ENCODE peak calls at places on chromosomes 1 and 21, in six cellular contexts. One of them, this sample, is unnamed.

GRCh38 chr1:45023663-45024062 is 11.6 kb downstream of the UROD start:
- DNase-seq in CD4-positive, alpha-beta T cell: no peak
- DNase-seq in endothelial cell: no peak
- DNase-seq in GM20000: no peak
- DNase-seq in mesothelial cell of epicardium: no peak
- DNase-seq in nephron progenitor cell: no peak
- DNase-seq in this sample: no peak

GRCh38 chr1:26171084-26172072 is at the start of gene ZNF593OS:
- DNase-seq in mesothelial cell of epicardium: no peak
- DNase-seq in GM20000: no peak
- DNase-seq in CD4-positive, alpha-beta T cell: no peak
- DNase-seq in nephron progenitor cell: no peak
- DNase-seq in endothelial cell: no peak
- DNase-seq in this sample: no peak

GRCh38 chr1:905811-906531 is 17.8 kb upstream of the SAMD11 start:
- DNase-seq in mesothelial cell of epicardium: peak
- DNase-seq in endothelial cell: no peak
- DNase-seq in nephron progenitor cell: no peak
- DNase-seq in GM20000: peak
- DNase-seq in CD4-positive, alpha-beta T cell: no peak
- DNase-seq in this sample: no peak

GRCh38 chr1:53754484-53755312 is 15.7 kb upstream of the GLIS1 start:
- DNase-seq in GM20000: peak
- DNase-seq in mesothelial cell of epicardium: no peak
- DNase-seq in CD4-positive, alpha-beta T cell: no peak
- DNase-seq in endothelial cell: peak
- DNase-seq in nephron progenitor cell: peak
- DNase-seq in this sample: peak

GRCh38 chr1:220093361-220094015 is 444 bp upstream of the IARS2 start:
- DNase-seq in GM20000: peak
- DNase-seq in nephron progenitor cell: no peak
- DNase-seq in mesothelial cell of epicardium: no peak
- DNase-seq in endothelial cell: no peak
- DNase-seq in CD4-positive, alpha-beta T cell: no peak
- DNase-seq in this sample: no peak

GRCh38 chr21:45374826-45375455 is 30.0 kb upstream of the COL18A1 start:
- DNase-seq in mesothelial cell of epicardium: no peak
- DNase-seq in endothelial cell: no peak
- DNase-seq in nephron progenitor cell: no peak
- DNase-seq in GM20000: no peak
- DNase-seq in CD4-positive, alpha-beta T cell: no peak
- DNase-seq in this sample: no peak

GRCh38 chr1:27542463-27543273 is 52.7 kb upstream of the WASF2 start:
- DNase-seq in mesothelial cell of epicardium: no peak
- DNase-seq in GM20000: no peak
- DNase-seq in CD4-positive, alpha-beta T cell: no peak
- DNase-seq in endothelial cell: no peak
- DNase-seq in nephron progenitor cell: no peak
- DNase-seq in this sample: no peak

GRCh38 chr1:6614953-6615785 is 1.6 kb downstream of the PHF13 start:
- DNase-seq in nephron progenitor cell: peak
- DNase-seq in GM20000: no peak
- DNase-seq in CD4-positive, alpha-beta T cell: no peak
- DNase-seq in mesothelial cell of epicardium: no peak
- DNase-seq in endothelial cell: peak
- DNase-seq in this sample: no peak

GRCh38 chr1:192903142-192903541 is 94.3 kb downstream of the RGS2 start:
- DNase-seq in nephron progenitor cell: no peak
- DNase-seq in mesothelial cell of epicardium: no peak
- DNase-seq in GM20000: no peak
- DNase-seq in CD4-positive, alpha-beta T cell: no peak
- DNase-seq in endothelial cell: no peak
- DNase-seq in this sample: no peak

GRCh38 chr1:43706598-43707190 is 642 bp upstream of the ST3GAL3 start:
- DNase-seq in endothelial cell: peak
- DNase-seq in mesothelial cell of epicardium: no peak
- DNase-seq in GM20000: no peak
- DNase-seq in nephron progenitor cell: peak
- DNase-seq in CD4-positive, alpha-beta T cell: no peak
- DNase-seq in this sample: no peak

GRCh38 chr1:23838401-23838866 is 13.2 kb upstream of the HMGCL start:
- DNase-seq in nephron progenitor cell: peak
- DNase-seq in GM20000: peak
- DNase-seq in CD4-positive, alpha-beta T cell: peak
- DNase-seq in endothelial cell: peak
- DNase-seq in mesothelial cell of epicardium: peak
- DNase-seq in this sample: peak

GRCh38 chr1:181089777-181090505 is 1.4 kb downstream of the IER5 start:
- DNase-seq in mesothelial cell of epicardium: peak
- DNase-seq in CD4-positive, alpha-beta T cell: peak
- DNase-seq in nephron progenitor cell: peak
- DNase-seq in endothelial cell: peak
- DNase-seq in GM20000: peak
- DNase-seq in this sample: peak

GRCh38 chr1:153658400-153659174 is at the start of gene SNAPIN:
- DNase-seq in nephron progenitor cell: peak
- DNase-seq in mesothelial cell of epicardium: peak
- DNase-seq in endothelial cell: peak
- DNase-seq in CD4-positive, alpha-beta T cell: peak
- DNase-seq in GM20000: peak
- DNase-seq in this sample: peak

GRCh38 chr21:44419679-44420078 is 35.6 kb upstream of the LRRC3 start:
- DNase-seq in endothelial cell: no peak
- DNase-seq in nephron progenitor cell: no peak
- DNase-seq in mesothelial cell of epicardium: no peak
- DNase-seq in CD4-positive, alpha-beta T cell: no peak
- DNase-seq in GM20000: no peak
- DNase-seq in this sample: no peak

GRCh38 chr1:72322910-72323309 is 40.6 kb upstream of the NEGR1 start:
- DNase-seq in GM20000: no peak
- DNase-seq in nephron progenitor cell: no peak
- DNase-seq in mesothelial cell of epicardium: no peak
- DNase-seq in CD4-positive, alpha-beta T cell: no peak
- DNase-seq in endothelial cell: no peak
- DNase-seq in this sample: no peak

GRCh38 chr1:10401281-10401680 is 2.4 kb downstream of the PGD start:
- DNase-seq in endothelial cell: no peak
- DNase-seq in mesothelial cell of epicardium: no peak
- DNase-seq in CD4-positive, alpha-beta T cell: no peak
- DNase-seq in GM20000: no peak
- DNase-seq in nephron progenitor cell: no peak
- DNase-seq in this sample: no peak

GRCh38 chr1:224681816-224682215 is 65.7 kb downstream of the CNIH3 start:
- DNase-seq in GM20000: no peak
- DNase-seq in CD4-positive, alpha-beta T cell: no peak
- DNase-seq in mesothelial cell of epicardium: no peak
- DNase-seq in endothelial cell: no peak
- DNase-seq in nephron progenitor cell: no peak
- DNase-seq in this sample: no peak

GRCh38 chr1:171299342-171299741 is 14.6 kb upstream of the FMO4 start:
- DNase-seq in CD4-positive, alpha-beta T cell: no peak
- DNase-seq in mesothelial cell of epicardium: no peak
- DNase-seq in GM20000: no peak
- DNase-seq in endothelial cell: no peak
- DNase-seq in nephron progenitor cell: no peak
- DNase-seq in this sample: no peak

GRCh38 chr1:40750326-40750975 is 33.1 kb upstream of the KCNQ4 start:
- DNase-seq in GM20000: no peak
- DNase-seq in CD4-positive, alpha-beta T cell: no peak
- DNase-seq in mesothelial cell of epicardium: no peak
- DNase-seq in nephron progenitor cell: no peak
- DNase-seq in endothelial cell: no peak
- DNase-seq in this sample: no peak

GRCh38 chr1:115112496-115113375 is 23.4 kb upstream of the TSPAN2 start:
- DNase-seq in GM20000: peak
- DNase-seq in nephron progenitor cell: peak
- DNase-seq in mesothelial cell of epicardium: peak
- DNase-seq in CD4-positive, alpha-beta T cell: peak
- DNase-seq in endothelial cell: peak
- DNase-seq in this sample: peak

GRCh38 chr1:9238134-9238533 is 3.6 kb downstream of the H6PD start:
- DNase-seq in GM20000: no peak
- DNase-seq in nephron progenitor cell: no peak
- DNase-seq in CD4-positive, alpha-beta T cell: no peak
- DNase-seq in endothelial cell: no peak
- DNase-seq in mesothelial cell of epicardium: no peak
- DNase-seq in this sample: no peak

GRCh38 chr1:61674221-61674620 is 50.7 kb downstream of the TM2D1 start:
- DNase-seq in GM20000: no peak
- DNase-seq in CD4-positive, alpha-beta T cell: no peak
- DNase-seq in mesothelial cell of epicardium: no peak
- DNase-seq in endothelial cell: no peak
- DNase-seq in nephron progenitor cell: no peak
- DNase-seq in this sample: no peak

GRCh38 chr1:94952539-94952938 is 25.6 kb upstream of the CNN3 start:
- DNase-seq in CD4-positive, alpha-beta T cell: no peak
- DNase-seq in mesothelial cell of epicardium: no peak
- DNase-seq in nephron progenitor cell: no peak
- DNase-seq in endothelial cell: no peak
- DNase-seq in GM20000: no peak
- DNase-seq in this sample: no peak

DNA sequence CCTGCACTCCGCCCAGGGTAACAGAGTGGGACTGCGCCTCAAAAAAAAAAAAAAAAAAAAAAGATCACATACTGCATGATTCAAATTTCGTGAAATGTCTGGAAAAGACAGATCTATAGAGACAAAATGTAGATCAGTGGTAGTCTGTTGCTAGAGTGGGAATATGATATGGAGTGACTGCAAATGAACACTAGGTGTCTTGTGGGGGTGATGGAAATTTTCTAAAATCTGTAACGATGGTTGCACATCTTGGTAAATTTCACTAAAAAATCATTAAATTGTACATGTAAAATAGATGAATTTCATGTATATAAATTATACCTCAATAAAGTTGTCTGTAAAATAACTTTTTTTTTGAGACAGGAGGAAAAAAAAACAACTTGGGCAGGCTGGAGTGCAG is 5.5 kb downstream of the AIDA start:
- DNase-seq in mesothelial cell of epicardium: no peak
- DNase-seq in nephron progenitor cell: no peak
- DNase-seq in CD4-positive, alpha-beta T cell: no peak
- DNase-seq in endothelial cell: no peak
- DNase-seq in GM20000: no peak
- DNase-seq in this sample: no peak
- TF ChIP-seq CTCF in mesothelial cell of epicardium: peak
- TF ChIP-seq CTCF in nephron progenitor cell: no peak
- TF ChIP-seq CTCF in CD4-positive, alpha-beta T cell: no peak
- TF ChIP-seq CTCF in endothelial cell: no peak
- TF ChIP-seq CTCF in GM20000: no peak
- TF ChIP-seq CTCF in this sample: no peak

GRCh38 chr1:38651669-38652068 is 207.9 kb downstream of the RRAGC start:
- DNase-seq in CD4-positive, alpha-beta T cell: no peak
- DNase-seq in mesothelial cell of epicardium: no peak
- DNase-seq in nephron progenitor cell: no peak
- DNase-seq in endothelial cell: no peak
- DNase-seq in GM20000: no peak
- DNase-seq in this sample: no peak
- TF ChIP-seq CTCF in CD4-positive, alpha-beta T cell: no peak
- TF ChIP-seq CTCF in mesothelial cell of epicardium: no peak
- TF ChIP-seq CTCF in nephron progenitor cell: no peak
- TF ChIP-seq CTCF in endothelial cell: no peak
- TF ChIP-seq CTCF in GM20000: no peak
- TF ChIP-seq CTCF in this sample: no peak

GRCh38 chr21:37886726-37887309 is 29.4 kb downstream of the KCNJ6 start:
- DNase-seq in mesothelial cell of epicardium: no peak
- DNase-seq in endothelial cell: no peak
- DNase-seq in CD4-positive, alpha-beta T cell: no peak
- DNase-seq in GM20000: no peak
- DNase-seq in nephron progenitor cell: no peak
- DNase-seq in this sample: no peak

GRCh38 chr21:37891953-37892352 is 24.3 kb downstream of the KCNJ6 start:
- DNase-seq in GM20000: no peak
- DNase-seq in endothelial cell: no peak
- DNase-seq in nephron progenitor cell: no peak
- DNase-seq in mesothelial cell of epicardium: no peak
- DNase-seq in CD4-positive, alpha-beta T cell: no peak
- DNase-seq in this sample: no peak

DNA sequence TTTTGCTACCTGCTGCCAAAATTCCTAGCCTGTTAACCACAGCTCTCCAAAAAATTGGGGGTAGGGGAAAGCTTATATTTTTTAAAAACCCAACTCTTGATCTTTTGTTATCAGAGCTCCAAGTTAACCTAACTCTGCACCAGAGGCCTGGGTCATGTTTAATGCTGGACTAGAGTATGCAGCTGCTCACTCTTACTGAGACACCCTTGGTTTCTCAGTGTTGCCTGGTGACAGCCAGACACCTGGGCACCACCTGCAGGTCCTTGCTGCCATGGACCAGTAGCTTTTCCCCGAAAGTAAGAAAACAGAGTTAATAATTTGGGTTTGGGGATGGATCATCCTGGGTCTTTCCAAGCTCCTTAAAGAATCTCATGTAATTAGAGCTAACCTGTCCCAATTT is 30.1 kb downstream of the KCNJ6 start:
- DNase-seq in GM20000: no peak
- DNase-seq in endothelial cell: no peak
- DNase-seq in nephron progenitor cell: no peak
- DNase-seq in mesothelial cell of epicardium: no peak
- DNase-seq in CD4-positive, alpha-beta T cell: no peak
- DNase-seq in this sample: no peak
- TF ChIP-seq CTCF in GM20000: no peak
- TF ChIP-seq CTCF in endothelial cell: no peak
- TF ChIP-seq CTCF in nephron progenitor cell: no peak
- TF ChIP-seq CTCF in mesothelial cell of epicardium: no peak
- TF ChIP-seq CTCF in CD4-positive, alpha-beta T cell: no peak
- TF ChIP-seq CTCF in this sample: no peak

GRCh38 chr1:184210048-184210447 is 158.5 kb downstream of the TSEN15 start:
- DNase-seq in mesothelial cell of epicardium: no peak
- DNase-seq in CD4-positive, alpha-beta T cell: no peak
- DNase-seq in GM20000: no peak
- DNase-seq in nephron progenitor cell: no peak
- DNase-seq in endothelial cell: no peak
- DNase-seq in this sample: no peak

GRCh38 chr1:184214128-184214527 is 162.6 kb downstream of the TSEN15 start:
- DNase-seq in endothelial cell: no peak
- DNase-seq in nephron progenitor cell: no peak
- DNase-seq in GM20000: no peak
- DNase-seq in mesothelial cell of epicardium: no peak
- DNase-seq in CD4-positive, alpha-beta T cell: no peak
- DNase-seq in this sample: no peak

GRCh38 chr1:184208622-184209021 is 157.1 kb downstream of the TSEN15 start:
- DNase-seq in endothelial cell: no peak
- DNase-seq in GM20000: no peak
- DNase-seq in nephron progenitor cell: no peak
- DNase-seq in CD4-positive, alpha-beta T cell: no peak
- DNase-seq in mesothelial cell of epicardium: no peak
- DNase-seq in this sample: no peak

GRCh38 chr1:184212649-184213314 is 161.3 kb downstream of the TSEN15 start:
- DNase-seq in mesothelial cell of epicardium: no peak
- DNase-seq in CD4-positive, alpha-beta T cell: no peak
- DNase-seq in endothelial cell: no peak
- DNase-seq in GM20000: peak
- DNase-seq in nephron progenitor cell: no peak
- DNase-seq in this sample: no peak

GRCh38 chr1:184210822-184211221 is 159.3 kb downstream of the TSEN15 start:
- DNase-seq in endothelial cell: no peak
- DNase-seq in mesothelial cell of epicardium: no peak
- DNase-seq in CD4-positive, alpha-beta T cell: no peak
- DNase-seq in GM20000: no peak
- DNase-seq in nephron progenitor cell: no peak
- DNase-seq in this sample: no peak
- TF ChIP-seq CTCF in endothelial cell: no peak
- TF ChIP-seq CTCF in mesothelial cell of epicardium: no peak
- TF ChIP-seq CTCF in CD4-positive, alpha-beta T cell: no peak
- TF ChIP-seq CTCF in GM20000: no peak
- TF ChIP-seq CTCF in nephron progenitor cell: no peak
- TF ChIP-seq CTCF in this sample: no peak

GRCh38 chr1:221979461-221980032 is 237.7 kb upstream of the DUSP10 start:
- DNase-seq in mesothelial cell of epicardium: no peak
- DNase-seq in nephron progenitor cell: no peak
- DNase-seq in endothelial cell: no peak
- DNase-seq in GM20000: no peak
- DNase-seq in CD4-positive, alpha-beta T cell: no peak
- DNase-seq in this sample: no peak
- TF ChIP-seq CTCF in mesothelial cell of epicardium: no peak
- TF ChIP-seq CTCF in nephron progenitor cell: peak
- TF ChIP-seq CTCF in endothelial cell: peak
- TF ChIP-seq CTCF in GM20000: no peak
- TF ChIP-seq CTCF in CD4-positive, alpha-beta T cell: no peak
- TF ChIP-seq CTCF in this sample: peak

This sample was measured in GM10248.